ENCODE peak calls at places on chromosomes 12 and 14, in five cellular contexts. One of them, this sample, is unnamed.

GRCh38 chr12:104423273-104423672 is 33.5 kb upstream of the CHST11 start:
- DNase-seq in GM23248: no peak
- DNase-seq in neural progenitor cell: no peak
- DNase-seq in fibroblast of lung: peak
- DNase-seq in astrocyte: no peak
- DNase-seq in this sample: no peak

GRCh38 chr14:89621791-89622638 is 205.0 kb upstream of the FOXN3 start:
- DNase-seq in astrocyte: no peak
- DNase-seq in fibroblast of lung: no peak
- DNase-seq in neural progenitor cell: no peak
- DNase-seq in GM23248: no peak
- DNase-seq in this sample: no peak

GRCh38 chr12:63945777-63946176 is 101.3 kb downstream of the SRGAP1 start:
- DNase-seq in astrocyte: no peak
- DNase-seq in GM23248: no peak
- DNase-seq in fibroblast of lung: no peak
- DNase-seq in neural progenitor cell: no peak
- DNase-seq in this sample: peak

GRCh38 chr12:71536279-71536938 is 96.8 kb downstream of the LGR5 start:
- DNase-seq in astrocyte: no peak
- DNase-seq in GM23248: no peak
- DNase-seq in neural progenitor cell: no peak
- DNase-seq in fibroblast of lung: no peak
- DNase-seq in this sample: no peak

GRCh38 chr12:131672941-131673330 is 38.0 kb upstream of the SFSWAP start:
- DNase-seq in GM23248: no peak
- DNase-seq in fibroblast of lung: no peak
- DNase-seq in astrocyte: no peak
- DNase-seq in neural progenitor cell: no peak
- DNase-seq in this sample: no peak

GRCh38 chr14:80055912-80056801 is 155.1 kb downstream of the DIO2 start:
- DNase-seq in fibroblast of lung: peak
- DNase-seq in GM23248: peak
- DNase-seq in neural progenitor cell: peak
- DNase-seq in astrocyte: peak
- DNase-seq in this sample: no peak

GRCh38 chr12:123044351-123044750 is 63.9 kb downstream of the ARL6IP4 start:
- DNase-seq in GM23248: no peak
- DNase-seq in astrocyte: no peak
- DNase-seq in fibroblast of lung: no peak
- DNase-seq in neural progenitor cell: no peak
- DNase-seq in this sample: no peak

GRCh38 chr14:104086210-104086660 is 735 bp downstream of the ASPG start:
- DNase-seq in astrocyte: no peak
- DNase-seq in neural progenitor cell: no peak
- DNase-seq in GM23248: no peak
- DNase-seq in fibroblast of lung: no peak
- DNase-seq in this sample: no peak

GRCh38 chr12:105239304-105239703 is 3.3 kb upstream of the APPL2 start:
- DNase-seq in neural progenitor cell: no peak
- DNase-seq in fibroblast of lung: no peak
- DNase-seq in astrocyte: no peak
- DNase-seq in GM23248: no peak
- DNase-seq in this sample: no peak

GRCh38 chr12:51326762-51327439 is 2.9 kb upstream of the BIN2 start:
- DNase-seq in fibroblast of lung: peak
- DNase-seq in astrocyte: peak
- DNase-seq in GM23248: peak
- DNase-seq in neural progenitor cell: no peak
- DNase-seq in this sample: no peak

GRCh38 chr12:32494676-32495075 is 95.3 kb downstream of the FGD4 start:
- DNase-seq in neural progenitor cell: no peak
- DNase-seq in GM23248: no peak
- DNase-seq in fibroblast of lung: no peak
- DNase-seq in astrocyte: no peak
- DNase-seq in this sample: no peak

GRCh38 chr12:67352682-67353081 is 83.5 kb downstream of the CAND1 start:
- DNase-seq in neural progenitor cell: no peak
- DNase-seq in fibroblast of lung: no peak
- DNase-seq in GM23248: peak
- DNase-seq in astrocyte: no peak
- DNase-seq in this sample: no peak

GRCh38 chr12:104292872-104293794 is 10.4 kb upstream of the EID3 start:
- DNase-seq in neural progenitor cell: no peak
- DNase-seq in GM23248: no peak
- DNase-seq in astrocyte: peak
- DNase-seq in fibroblast of lung: peak
- DNase-seq in this sample: no peak

GRCh38 chr12:1575287-1575798 is 19.0 kb downstream of the FBXL14 start:
- DNase-seq in fibroblast of lung: no peak
- DNase-seq in GM23248: peak
- DNase-seq in neural progenitor cell: no peak
- DNase-seq in astrocyte: no peak
- DNase-seq in this sample: no peak

GRCh38 chr12:40010899-40011774 is 94.7 kb downstream of the SLC2A13 start:
- DNase-seq in astrocyte: peak
- DNase-seq in fibroblast of lung: peak
- DNase-seq in neural progenitor cell: peak
- DNase-seq in GM23248: peak
- DNase-seq in this sample: no peak

GRCh38 chr14:100018482-100018881 is 46.7 kb upstream of the EVL start:
- DNase-seq in fibroblast of lung: peak
- DNase-seq in GM23248: no peak
- DNase-seq in neural progenitor cell: no peak
- DNase-seq in astrocyte: no peak
- DNase-seq in this sample: no peak

GRCh38 chr14:89425931-89426330 is 8.9 kb upstream of the FOXN3 start:
- DNase-seq in GM23248: peak
- DNase-seq in astrocyte: peak
- DNase-seq in neural progenitor cell: no peak
- DNase-seq in fibroblast of lung: peak
- DNase-seq in this sample: peak

GRCh38 chr14:67467134-67467533 is 21.4 kb downstream of the TMEM229B start:
- DNase-seq in GM23248: no peak
- DNase-seq in astrocyte: no peak
- DNase-seq in neural progenitor cell: no peak
- DNase-seq in fibroblast of lung: no peak
- DNase-seq in this sample: no peak

GRCh38 chr12:116161588-116161987 is 115.9 kb downstream of the MED13L start:
- DNase-seq in astrocyte: no peak
- DNase-seq in GM23248: peak
- DNase-seq in fibroblast of lung: peak
- DNase-seq in neural progenitor cell: no peak
- DNase-seq in this sample: no peak

GRCh38 chr12:63220921-63221320 is 69.9 kb upstream of the AVPR1A start:
- DNase-seq in astrocyte: no peak
- DNase-seq in neural progenitor cell: no peak
- DNase-seq in GM23248: no peak
- DNase-seq in fibroblast of lung: no peak
- DNase-seq in this sample: no peak

GRCh38 chr12:72203764-72204335 is 68.3 kb upstream of the TRHDE start:
- DNase-seq in neural progenitor cell: no peak
- DNase-seq in fibroblast of lung: no peak
- DNase-seq in GM23248: no peak
- DNase-seq in astrocyte: no peak
- DNase-seq in this sample: no peak

GRCh38 chr12:130435331-130435730 is 97.6 kb downstream of the PIWIL1 start:
- DNase-seq in GM23248: no peak
- DNase-seq in astrocyte: no peak
- DNase-seq in neural progenitor cell: no peak
- DNase-seq in fibroblast of lung: no peak
- DNase-seq in this sample: no peak

GRCh38 chr12:120218680-120219606 is 18.0 kb upstream of the RPLP0 start:
- DNase-seq in GM23248: no peak
- DNase-seq in fibroblast of lung: no peak
- DNase-seq in astrocyte: no peak
- DNase-seq in neural progenitor cell: no peak
- DNase-seq in this sample: no peak

GRCh38 chr12:20963762-20964161 is 153.3 kb downstream of the SLCO1B3 start:
- DNase-seq in astrocyte: no peak
- DNase-seq in neural progenitor cell: no peak
- DNase-seq in fibroblast of lung: no peak
- DNase-seq in GM23248: no peak
- DNase-seq in this sample: no peak

GRCh38 chr14:34733245-34733644 is 18.9 kb upstream of the CFL2 start:
- DNase-seq in fibroblast of lung: peak
- DNase-seq in GM23248: peak
- DNase-seq in astrocyte: peak
- DNase-seq in neural progenitor cell: no peak
- DNase-seq in this sample: no peak

GRCh38 chr12:52268212-52268611 is 6.2 kb upstream of the KRT86 start:
- DNase-seq in GM23248: peak
- DNase-seq in astrocyte: peak
- DNase-seq in neural progenitor cell: no peak
- DNase-seq in fibroblast of lung: peak
- DNase-seq in this sample: no peak

GRCh38 chr12:28506271-28506670 is 316.0 kb downstream of the CCDC91 start:
- DNase-seq in astrocyte: peak
- DNase-seq in GM23248: peak
- DNase-seq in neural progenitor cell: no peak
- DNase-seq in fibroblast of lung: peak
- DNase-seq in this sample: no peak

GRCh38 chr14:73491256-73491976 is 683 bp downstream of the RIOX1 start:
- DNase-seq in GM23248: peak
- DNase-seq in fibroblast of lung: peak
- DNase-seq in neural progenitor cell: peak
- DNase-seq in astrocyte: peak
- DNase-seq in this sample: no peak

GRCh38 chr12:14443531-14443930 is 78.0 kb downstream of the ATF7IP start:
- DNase-seq in GM23248: peak
- DNase-seq in fibroblast of lung: no peak
- DNase-seq in neural progenitor cell: no peak
- DNase-seq in astrocyte: no peak
- DNase-seq in this sample: no peak

GRCh38 chr12:46533723-46534122 is 161.2 kb upstream of the SLC38A2 start:
- DNase-seq in astrocyte: no peak
- DNase-seq in fibroblast of lung: no peak
- DNase-seq in neural progenitor cell: no peak
- DNase-seq in GM23248: no peak
- DNase-seq in this sample: no peak

GRCh38 chr14:101370593-101371569 is 190.4 kb upstream of the DIO3 start:
- DNase-seq in fibroblast of lung: no peak
- DNase-seq in GM23248: no peak
- DNase-seq in astrocyte: no peak
- DNase-seq in neural progenitor cell: no peak
- DNase-seq in this sample: no peak

GRCh38 chr12:24197517-24197916 is 248.0 kb upstream of the SOX5 start:
- DNase-seq in GM23248: no peak
- DNase-seq in neural progenitor cell: peak
- DNase-seq in fibroblast of lung: no peak
- DNase-seq in astrocyte: no peak
- DNase-seq in this sample: no peak
- H3K4me2 ChIP-seq in GM23248: no peak
- H3K4me2 ChIP-seq in neural progenitor cell: no peak
- H3K4me2 ChIP-seq in fibroblast of lung: no peak
- H3K4me2 ChIP-seq in astrocyte: peak
- H3K4me2 ChIP-seq in this sample: no peak

DNA sequence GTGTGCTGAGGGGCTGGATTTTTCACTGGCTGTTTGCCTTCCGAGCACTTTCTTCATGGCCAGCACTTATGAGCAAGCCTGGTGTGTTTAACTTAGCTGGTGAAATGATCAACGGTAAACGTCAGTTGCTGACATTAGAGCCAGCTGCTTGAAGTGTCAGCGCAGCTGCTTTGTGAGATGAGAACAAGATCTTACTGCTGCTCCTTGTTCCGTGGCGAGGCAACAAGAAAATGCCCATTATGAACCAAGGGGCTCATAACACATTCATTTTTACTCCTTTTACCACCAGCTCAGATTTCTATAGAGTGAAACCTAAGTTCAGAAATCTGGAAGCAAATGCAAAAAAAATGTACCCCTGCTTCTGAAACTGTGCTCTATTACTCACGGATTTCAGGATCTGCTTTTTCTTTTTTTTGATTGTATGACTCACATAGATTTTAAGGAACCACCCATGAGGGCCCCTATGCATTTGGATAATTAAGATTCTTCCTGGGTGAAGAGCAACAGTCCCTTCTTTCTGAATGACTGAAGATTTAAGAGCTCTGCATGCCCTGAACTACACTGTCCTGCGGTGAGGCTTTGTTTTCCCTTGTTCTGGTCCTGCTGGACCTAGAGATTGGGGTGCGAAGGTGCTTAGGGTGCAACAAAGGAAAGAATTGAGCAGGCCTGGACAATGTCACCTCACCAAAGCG is 74.3 kb upstream of the CPM start:
- DNase-seq in neural progenitor cell: peak
- DNase-seq in fibroblast of lung: peak
- DNase-seq in astrocyte: peak
- DNase-seq in GM23248: peak
- DNase-seq in this sample: no peak
- H3K4me3 ChIP-seq in neural progenitor cell: peak
- H3K4me3 ChIP-seq in fibroblast of lung: peak
- H3K4me3 ChIP-seq in astrocyte: peak
- H3K4me3 ChIP-seq in GM23248: peak
- H3K4me3 ChIP-seq in this sample: peak

GRCh38 chr12:92912052-92912451 is 17.0 kb downstream of the EEA1 start:
- DNase-seq in GM23248: peak
- DNase-seq in neural progenitor cell: no peak
- DNase-seq in fibroblast of lung: peak
- DNase-seq in astrocyte: peak
- DNase-seq in this sample: peak
- H3K4me2 ChIP-seq in GM23248: peak
- H3K4me2 ChIP-seq in neural progenitor cell: no peak
- H3K4me2 ChIP-seq in fibroblast of lung: no peak
- H3K4me2 ChIP-seq in astrocyte: peak
- H3K4me2 ChIP-seq in this sample: peak

GRCh38 chr12:11813422-11813813 is 163.9 kb downstream of the ETV6 start:
- DNase-seq in GM23248: no peak
- DNase-seq in neural progenitor cell: peak
- DNase-seq in astrocyte: no peak
- DNase-seq in fibroblast of lung: peak
- DNase-seq in this sample: no peak
- H3K4me3 ChIP-seq in GM23248: peak
- H3K4me3 ChIP-seq in neural progenitor cell: peak
- H3K4me3 ChIP-seq in astrocyte: no peak
- H3K4me3 ChIP-seq in fibroblast of lung: no peak
- H3K4me3 ChIP-seq in this sample: no peak

GRCh38 chr12:85575115-85576096 is 260.8 kb downstream of the RASSF9 start:
- DNase-seq in neural progenitor cell: peak
- DNase-seq in GM23248: peak
- DNase-seq in fibroblast of lung: peak
- DNase-seq in astrocyte: peak
- DNase-seq in this sample: no peak

GRCh38 chr12:85573635-85574214 is 262.5 kb downstream of the RASSF9 start:
- DNase-seq in GM23248: no peak
- DNase-seq in fibroblast of lung: no peak
- DNase-seq in neural progenitor cell: no peak
- DNase-seq in astrocyte: no peak
- DNase-seq in this sample: no peak

GRCh38 chr12:85569261-85569660 is 266.9 kb downstream of the RASSF9 start:
- DNase-seq in GM23248: no peak
- DNase-seq in fibroblast of lung: no peak
- DNase-seq in astrocyte: no peak
- DNase-seq in neural progenitor cell: no peak
- DNase-seq in this sample: peak

GRCh38 chr12:85574291-85574690 is 261.9 kb downstream of the RASSF9 start:
- DNase-seq in fibroblast of lung: no peak
- DNase-seq in neural progenitor cell: no peak
- DNase-seq in astrocyte: no peak
- DNase-seq in GM23248: no peak
- DNase-seq in this sample: no peak

GRCh38 chr12:85572956-85573355 is 263.3 kb downstream of the RASSF9 start:
- DNase-seq in neural progenitor cell: no peak
- DNase-seq in fibroblast of lung: peak
- DNase-seq in astrocyte: no peak
- DNase-seq in GM23248: peak
- DNase-seq in this sample: no peak
- H3K4me2 ChIP-seq in neural progenitor cell: no peak
- H3K4me2 ChIP-seq in fibroblast of lung: no peak
- H3K4me2 ChIP-seq in astrocyte: no peak
- H3K4me2 ChIP-seq in GM23248: peak
- H3K4me2 ChIP-seq in this sample: no peak